ENCODE peak calls at places on chromosomes 3 and 15, in seven cellular contexts. P, J, R, H, O, G and T are unnamed samples. For H3K4me1 and H3K27me3, the result is how much of the 10 kb centered on the place peaks cover.

GRCh38 chr3:50607271-50608091 is 4.1 kb downstream of the CISH start:
- DNase-seq in G (no peak), O (no peak), J (no peak), P (no peak), R (no peak), H (no peak), T (no peak)

GRCh38 chr3:166462876-166463275 is 625.7 kb upstream of the BCHE start:
- DNase-seq in R (no peak), G (no peak), P (no peak), H (no peak), J (no peak), O (no peak), T (no peak)

GRCh38 chr3:63970596-63971468 is 52.5 kb downstream of the PSMD6 start:
- DNase-seq in J (no peak), G (no peak), R (peak), O (no peak), H (no peak), P (no peak), T (no peak)

GRCh38 chr15:49507261-49507660 is 84.2 kb downstream of the FGF7 start:
- DNase-seq in O (no peak), H (no peak), R (no peak), P (no peak), G (no peak), J (no peak), T (no peak)

GRCh38 chr3:79255696-79256095 is 512.1 kb downstream of the ROBO1 start:
- DNase-seq in H (no peak), R (no peak), P (no peak), O (no peak), J (no peak), G (no peak), T (no peak)

GRCh38 chr3:197203714-197204146 is 94.7 kb downstream of the DLG1 start:
- DNase-seq in O (no peak), R (peak), H (no peak), G (no peak), P (no peak), J (no peak), T (no peak)

GRCh38 chr15:80202641-80203360 is 49.2 kb downstream of the CTXND1 start:
- DNase-seq in R (no peak), J (no peak), P (peak), O (no peak), G (peak), H (no peak), T (no peak)

GRCh38 chr3:47542614-47543173 is 29.2 kb upstream of the ELP6 start:
- DNase-seq in O (peak), R (no peak), J (no peak), H (no peak), P (no peak), G (no peak), T (no peak)

GRCh38 chr15:64315136-64315661 is 40.8 kb downstream of the CSNK1G1 start:
- DNase-seq in O (no peak), P (no peak), G (no peak), R (peak), H (no peak), J (no peak), T (no peak)

GRCh38 chr15:51022206-51022605 is 72.5 kb downstream of the TNFAIP8L3 start:
- DNase-seq in G (no peak), P (no peak), R (no peak), O (no peak), H (no peak), J (no peak), T (no peak)

GRCh38 chr3:42739401-42740158 is 33.5 kb downstream of the CCDC13 start:
- DNase-seq in P (peak), O (peak), R (no peak), J (no peak), H (peak), G (no peak), T (no peak)

GRCh38 chr15:40454904-40455391 is 14.2 kb downstream of the BAHD1 start:
- DNase-seq in O (no peak), G (no peak), H (no peak), J (no peak), R (no peak), P (no peak), T (no peak)

GRCh38 chr15:50137330-50137761 is 18.3 kb upstream of the ATP8B4 start:
- DNase-seq in H (no peak), P (peak), R (no peak), G (peak), O (no peak), J (no peak), T (no peak)

GRCh38 chr3:56303508-56303907 is 164.8 kb downstream of the ERC2 start:
- DNase-seq in J (no peak), P (peak), O (peak), G (no peak), H (peak), R (peak), T (no peak)

GRCh38 chr15:101244889-101245668 is 6.8 kb downstream of the CHSY1 start:
- DNase-seq in H (no peak), P (no peak), J (no peak), O (no peak), G (no peak), R (no peak), T (no peak)

GRCh38 chr15:101242160-101242998 is 9.5 kb downstream of the CHSY1 start:
- DNase-seq in P (no peak), R (no peak), O (no peak), J (peak), G (no peak), H (no peak), T (peak)

GRCh38 chr15:101243420-101243819 is 8.4 kb downstream of the CHSY1 start:
- DNase-seq in J (no peak), P (no peak), O (no peak), R (no peak), H (no peak), G (no peak), T (no peak)

GRCh38 chr15:101244039-101244781 is 7.6 kb downstream of the CHSY1 start:
- DNase-seq in R (no peak), G (no peak), H (no peak), J (no peak), O (no peak), P (no peak), T (no peak)

GRCh38 chr15:101242999-101243336 is 8.9 kb downstream of the CHSY1 start:
- DNase-seq in J (no peak), P (no peak), R (no peak), O (no peak), G (no peak), H (no peak), T (no peak)
- H3K4me1 ChIP-seq in J (under half), P (under half), R (half or more), O (under half), G (under half), H (half or more), T (half or more)

GRCh38 chr15:98428253-98428989 is 219.9 kb upstream of the IGF1R start:
- DNase-seq in R (peak), P (peak), J (no peak), H (peak), G (peak), O (peak), T (peak)
- H3K27me3 ChIP-seq in R (under half), P (under half), J (under half), H (under half), G (under half), O (under half), T (under half)

DNA sequence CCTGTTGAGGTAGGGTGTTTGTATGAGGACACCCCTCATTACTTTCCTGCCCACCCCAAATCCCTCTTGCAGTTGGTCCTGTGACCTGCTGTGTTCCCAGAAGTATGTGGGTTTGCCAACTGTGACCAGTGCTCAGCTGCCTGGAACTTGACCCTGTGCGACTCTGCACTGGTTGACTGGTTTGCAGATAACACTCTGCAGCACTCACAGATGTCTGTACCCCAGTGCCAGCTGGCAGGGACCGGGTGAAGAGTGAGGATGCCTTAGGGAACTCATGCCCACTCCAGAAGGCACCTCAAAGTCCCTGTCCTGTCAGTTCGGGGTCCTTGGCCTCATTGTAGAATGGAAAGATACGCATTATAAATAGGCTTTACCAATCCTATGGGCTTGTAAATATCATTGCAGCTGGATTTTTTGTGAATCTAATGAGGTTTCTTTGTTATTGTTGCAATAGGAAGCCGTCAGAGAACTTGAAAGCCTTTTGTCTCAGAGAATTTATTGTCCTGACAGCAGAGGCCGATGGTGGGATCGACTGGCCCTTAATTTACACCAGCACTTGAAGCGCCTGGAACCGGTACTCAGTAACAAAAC is 18.2 kb downstream of the FAN1 start:
- DNase-seq in G (no peak), R (peak), H (peak), P (no peak), O (no peak), J (no peak), T (no peak)
- H3K4me3 ChIP-seq in G (no peak), R (no peak), H (no peak), P (no peak), O (no peak), J (no peak), T (no peak)

GRCh38 chr15:98720036-98720435 is 71.7 kb downstream of the IGF1R start:
- DNase-seq in P (no peak), J (no peak), H (no peak), R (no peak), O (no peak), G (no peak), T (no peak)
- H3K4me1 ChIP-seq in P (half or more), J (under half), H (half or more), R (half or more), O (under half), G (under half), T (under half)